ENCODE peak calls at places on chromosomes 13 and 19, in four cellular contexts. E, F, L and V are unnamed samples.

GRCh38 chr13:39588384-39588783 is 14.6 kb downstream of the LHFPL6 start:
- DNase-seq in F (peak; percentile 63), E (no peak), L (no peak), V (no peak)

GRCh38 chr19:1221141-1221903 is 15.7 kb downstream of the STK11 start:
- DNase-seq in E (no peak), L (no peak), F (peak; percentile 72), V (no peak)

GRCh38 chr13:105050696-105051095 is 1484.8 kb downstream of the EFNB2 start:
- DNase-seq in E (no peak), F (no peak), L (no peak), V (peak; percentile 33)

GRCh38 chr13:112116187-112116950 is 49.4 kb downstream of the SOX1 start:
- DNase-seq in L (no peak), E (no peak), F (no peak), V (no peak)

GRCh38 chr19:17795495-17795856 is 538 bp downstream of the B3GNT3 start:
- DNase-seq in E (no peak), L (no peak), F (no peak), V (no peak)

GRCh38 chr19:38990949-38991697 is 15.6 kb upstream of the FBXO17 start:
- DNase-seq in F (no peak), L (no peak), E (no peak), V (no peak)

GRCh38 chr19:3409346-3410064 is 43.1 kb downstream of the NFIC start:
- DNase-seq in F (no peak), L (no peak), E (no peak), V (no peak)

GRCh38 chr19:55811340-55811739 is 20.5 kb downstream of the NLRP11 start:
- DNase-seq in F (no peak), E (no peak), L (no peak), V (no peak)

GRCh38 chr19:38989066-38989605 is 13.6 kb upstream of the FBXO17 start:
- DNase-seq in F (no peak), E (no peak), L (no peak), V (peak; percentile 9)

GRCh38 chr13:79992111-79992510 is 348.8 kb downstream of the SPRY2 start:
- DNase-seq in L (no peak), E (no peak), F (no peak), V (no peak)

GRCh38 chr13:108274718-108275117 is 5.2 kb downstream of the TNFSF13B start:
- DNase-seq in E (no peak), F (no peak), L (no peak), V (no peak)

GRCh38 chr13:41588899-41589298 is 131.5 kb downstream of the RGCC start:
- DNase-seq in E (no peak), L (peak; percentile 29), F (peak; percentile 93), V (peak; percentile 94)

GRCh38 chr19:14434157-14434501 is 1.0 kb downstream of the PKN1 start:
- DNase-seq in F (no peak), L (no peak), E (no peak), V (no peak)

GRCh38 chr19:15021286-15022007 is 27.8 kb upstream of the CASP14 start:
- DNase-seq in F (no peak), L (no peak), E (no peak), V (no peak)

GRCh38 chr19:8460516-8461298 is 15.9 kb downstream of the HNRNPM start:
- DNase-seq in F (no peak), E (no peak), L (no peak), V (no peak)

GRCh38 chr13:113112893-113113845 is 7.6 kb downstream of the F7 start:
- DNase-seq in E (no peak), L (no peak), F (no peak), V (no peak)

GRCh38 chr13:93079294-93079693 is 147.3 kb upstream of the GPC6 start:
- DNase-seq in L (no peak), F (peak; percentile 15), E (no peak), V (peak; percentile 17)